ENCODE peak calls at places on chromosome 1, in seven cellular contexts. I is neural progenitor cell, U is PC-3, B is PC-9, G is GM23248, H is MM.1S, K is SK-N-SH. R is an unnamed sample. For H3F3A and H4K20me1, the result is how much of the 10 kb centered on the place peaks cover.

GRCh38 chr1:179082308-179083030 is 599 bp downstream of the TOR3A start:
- DNase-seq in B (no peak), H (peak), K (peak), G (peak), I (peak), U (peak), R (peak)

GRCh38 chr1:187383366-187383765 is 554.6 kb downstream of the PLA2G4A start:
- DNase-seq in B (no peak), G (no peak), K (no peak), H (no peak), U (no peak), I (peak), R (peak)

GRCh38 chr1:240174734-240175133 is 83.1 kb downstream of the FMN2 start:
- DNase-seq in I (no peak), G (no peak), U (no peak), B (no peak), H (no peak), K (no peak), R (no peak)

GRCh38 chr1:38076038-38076437 is 29.4 kb upstream of the POU3F1 start:
- DNase-seq in G (peak), U (peak), B (no peak), I (peak), H (peak), K (no peak), R (peak)

GRCh38 chr1:182600745-182601415 is 3.3 kb downstream of the RGS16 start:
- DNase-seq in K (no peak), I (no peak), B (no peak), U (no peak), H (no peak), G (no peak), R (no peak)

GRCh38 chr1:211921579-211922095 is 91.1 kb upstream of the LPGAT1 start:
- DNase-seq in U (no peak), I (no peak), H (no peak), K (no peak), B (no peak), G (no peak), R (no peak)

GRCh38 chr1:54365847-54366246 is 40.3 kb downstream of the SSBP3 start:
- DNase-seq in H (no peak), B (no peak), I (no peak), G (no peak), U (no peak), K (no peak), R (no peak)

GRCh38 chr1:171852273-171852672 is 11.0 kb downstream of the DNM3 start:
- DNase-seq in K (no peak), I (no peak), B (no peak), U (no peak), H (no peak), G (peak), R (no peak)

GRCh38 chr1:150972417-150972940 is 2.2 kb downstream of the CERS2 start:
- DNase-seq in G (no peak), B (no peak), K (no peak), I (no peak), U (no peak), H (no peak), R (no peak)

GRCh38 chr1:165737196-165737595 is 31.5 kb downstream of the TMCO1 start:
- DNase-seq in I (no peak), B (no peak), H (no peak), G (peak), U (no peak), K (no peak), R (no peak)

GRCh38 chr1:164772635-164773034 is 213.7 kb downstream of the PBX1 start:
- DNase-seq in H (peak), I (no peak), U (peak), B (peak), G (peak), K (no peak), R (no peak)

GRCh38 chr1:8481650-8482380 is 163.9 kb downstream of the SLC45A1 start:
- DNase-seq in I (no peak), K (no peak), H (no peak), G (peak), B (no peak), U (no peak), R (no peak)

GRCh38 chr1:61605607-61606321 is 119.2 kb downstream of the TM2D1 start:
- DNase-seq in K (no peak), I (no peak), B (no peak), H (no peak), U (peak), G (peak), R (no peak)

GRCh38 chr1:194309697-194310096 is 1123.3 kb upstream of the B3GALT2 start:
- DNase-seq in G (no peak), B (no peak), I (no peak), U (no peak), H (peak), K (no peak), R (no peak)

GRCh38 chr1:22728751-22729399 is 18.2 kb downstream of the EPHB2 start:
- DNase-seq in B (no peak), K (no peak), U (no peak), H (no peak), G (no peak), I (no peak), R (peak)

GRCh38 chr1:174114788-174115448 is 44.4 kb upstream of the RABGAP1L start:
- DNase-seq in B (peak), U (peak), K (peak), H (peak), G (peak), I (peak), R (peak)

GRCh38 chr1:199512037-199512710 is 515.3 kb upstream of the NR5A2 start:
- DNase-seq in B (no peak), U (no peak), I (peak), G (no peak), H (no peak), K (no peak), R (peak)

GRCh38 chr1:29474274-29474824 is 238.0 kb downstream of the PTPRU start:
- DNase-seq in I (no peak), G (no peak), K (peak), U (no peak), B (no peak), H (no peak), R (no peak)

GRCh38 chr1:119367332-119368124 is 1.1 kb upstream of the HAO2 start:
- DNase-seq in K (peak), U (peak), H (peak), G (peak), I (peak), B (no peak), R (peak)

DNA sequence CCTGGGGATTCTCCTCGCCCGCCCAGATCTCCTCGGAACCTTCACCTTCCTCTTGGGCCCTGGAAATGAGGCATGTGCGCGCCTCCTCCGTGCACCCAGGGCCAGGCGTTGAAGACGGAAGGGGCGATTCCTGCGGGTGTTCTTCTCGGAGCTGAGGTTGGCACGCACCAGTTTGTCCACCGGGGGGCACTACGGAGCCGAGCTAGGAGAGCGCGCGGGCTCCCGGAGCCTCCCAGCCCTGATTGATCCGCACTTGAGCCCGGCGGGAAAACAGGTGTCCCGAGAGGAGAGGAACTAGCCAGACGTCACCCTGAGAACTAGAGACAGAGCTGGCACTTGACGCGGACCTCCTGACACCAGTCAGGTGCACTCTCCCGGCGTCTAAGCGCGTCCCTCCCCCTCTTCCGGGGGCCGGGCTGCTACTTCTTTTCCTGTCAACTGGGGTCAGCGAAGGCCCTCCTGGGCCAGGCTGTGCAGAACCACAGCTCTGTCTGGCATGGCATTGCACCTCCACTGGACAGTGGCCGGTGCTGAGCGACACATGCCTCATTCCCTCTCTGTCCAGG is 18.3 kb upstream of the SERINC2 start:
- DNase-seq in I (peak), G (peak), U (peak), B (peak), K (peak), H (peak), R (peak)
- H3K4me3 ChIP-seq in I (peak), G (peak), U (peak), B (peak), K (peak), H (peak), R (peak)

GRCh38 chr1:71916894-71917293 is 365.4 kb downstream of the NEGR1 start:
- DNase-seq in I (no peak), H (no peak), K (no peak), B (no peak), G (no peak), U (peak), R (no peak)
- H3F3A ChIP-seq in I (under half), H (under half), K (under half), B (under half), G (under half), U (under half), R (under half)

DNA sequence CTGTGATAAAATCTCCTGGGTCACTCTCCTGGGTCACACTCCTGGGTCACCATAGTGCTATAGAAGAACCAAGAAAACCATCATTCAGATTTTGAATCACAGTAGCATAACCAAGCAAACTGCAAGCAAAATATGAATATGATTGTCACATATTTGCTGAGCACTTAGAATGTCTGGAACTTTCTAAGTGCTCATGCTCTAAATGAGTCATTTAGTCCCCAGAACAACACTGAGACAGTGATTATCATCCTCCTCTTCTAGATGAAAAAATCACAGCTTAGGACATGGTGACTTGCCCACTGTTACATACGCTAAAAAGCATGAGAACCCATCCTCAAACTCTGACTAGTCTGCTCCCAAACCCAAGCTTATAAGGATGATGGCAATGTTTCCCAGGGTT is 39.5 kb upstream of the DDAH1 start:
- DNase-seq in H (no peak), G (peak), K (no peak), I (no peak), U (peak), B (no peak), R (no peak)
- H4K20me1 ChIP-seq in H (under half), G (under half), K (under half), I (under half), U (under half), B (under half), R (under half)

GRCh38 chr1:247646867-247647266 is 32.7 kb downstream of the OR13G1 start:
- DNase-seq in B (no peak), I (no peak), G (no peak), H (no peak), U (no peak), K (no peak), R (no peak)

GRCh38 chr1:247653040-247653439 is 26.5 kb downstream of the OR13G1 start:
- DNase-seq in U (peak), B (no peak), H (no peak), K (no peak), G (no peak), I (no peak), R (no peak)

GRCh38 chr1:247642742-247643141 is 36.8 kb downstream of the OR13G1 start:
- DNase-seq in H (no peak), B (no peak), G (no peak), K (no peak), I (no peak), U (no peak), R (no peak)

DNA sequence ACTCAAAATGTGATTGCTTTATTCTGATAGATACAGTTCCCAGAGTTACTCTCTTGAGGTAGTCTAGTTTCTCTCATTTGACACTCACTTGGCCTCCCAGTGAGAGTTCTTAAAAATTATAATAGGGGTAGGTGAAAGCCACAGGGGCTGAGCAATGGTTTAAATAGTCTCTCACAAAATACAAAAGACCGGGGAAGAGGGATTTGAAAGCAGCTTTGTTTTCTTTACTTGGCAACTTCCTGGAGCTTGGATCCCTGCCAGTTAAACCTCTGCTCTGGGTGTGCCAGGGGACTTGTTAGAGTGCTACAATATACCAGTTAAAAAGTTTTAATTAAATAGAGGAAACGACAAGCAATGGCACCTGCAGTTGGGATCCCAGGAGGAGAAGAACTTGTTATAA is 31.7 kb downstream of the OR13G1 start:
- DNase-seq in G (no peak), K (no peak), I (peak), H (no peak), B (no peak), U (peak), R (peak)
- H3K4me3 ChIP-seq in G (no peak), K (no peak), I (peak), H (no peak), B (no peak), U (no peak), R (peak)

DNA sequence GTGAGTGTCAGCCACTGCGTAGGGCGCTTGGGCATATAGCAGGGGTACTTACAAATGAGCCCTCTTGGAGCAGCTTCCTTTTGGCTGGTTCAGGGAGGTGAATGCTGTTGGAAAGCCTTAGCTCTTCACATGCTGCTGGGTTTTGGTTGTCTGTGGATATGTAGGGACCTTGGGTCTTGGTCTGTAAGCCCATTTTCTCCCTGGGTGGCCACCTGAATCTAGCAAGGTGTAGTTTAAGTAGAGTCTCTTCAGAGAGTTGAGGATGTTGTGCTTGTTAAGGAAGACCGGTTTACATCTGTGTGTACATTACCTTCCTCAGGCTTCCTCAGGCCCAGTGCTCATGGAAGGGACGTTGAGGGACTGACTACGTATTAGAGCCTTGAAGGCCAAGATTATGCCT is 9.8 kb downstream of the KDM4A start:
- DNase-seq in I (no peak), G (no peak), K (no peak), B (no peak), U (no peak), H (no peak), R (peak)
- H3F3A ChIP-seq in I (under half), G (under half), K (under half), B (under half), U (under half), H (under half), R (under half)

R was measured in GM23338.